ENCODE peak calls at places on chromosomes 11 and 22, in five cellular contexts. U is CD4-positive, CD25-positive, alpha-beta regulatory T cell; S is mucosa of descending colon; O is spleen; R is right atrium auricular region. A is an unnamed sample.

GRCh38 chr22:31083377-31083768 is 2.3 kb downstream of the SMTN start:
- DNase-seq in U (no peak), R (no peak), O (no peak), S (peak; percentile 73), A (no peak)

GRCh38 chr11:134050541-134051383 is 18.1 kb upstream of the JAM3 start:
- DNase-seq in U (peak; percentile 70), R (no peak), O (peak; percentile 92), S (peak; percentile 91), A (peak; percentile 82)

GRCh38 chr11:20112291-20113146 is 47.8 kb downstream of the DBX1 start:
- DNase-seq in R (peak; percentile 91), U (peak; percentile 4), S (peak; percentile 71), O (no peak), A (peak; percentile 89)

GRCh38 chr22:30183861-30184278 is 62.7 kb downstream of the LIF start:
- DNase-seq in U (peak; percentile 69), R (no peak), O (no peak), S (no peak), A (no peak)

GRCh38 chr22:38272373-38273134 is at the start of gene TMEM184B:
- DNase-seq in O (peak; percentile 94), S (peak; percentile 89), U (peak; percentile 81), R (no peak), A (peak; percentile 83)

GRCh38 chr11:59187587-59187986 is 15.7 kb downstream of the DTX4 start:
- DNase-seq in S (peak; percentile 70), U (no peak), O (no peak), R (peak; percentile 86), A (peak; percentile 76)

GRCh38 chr22:49699928-49700498 is 127.7 kb downstream of the BRD1 start:
- DNase-seq in U (no peak), O (no peak), S (no peak), R (no peak), A (no peak)

GRCh38 chr11:70415176-70415575 is 16.8 kb downstream of the CTTN start:
- DNase-seq in U (no peak), R (no peak), S (no peak), O (no peak), A (no peak)

GRCh38 chr11:1224491-1225385 is 1.9 kb downstream of the MUC5B start:
- DNase-seq in R (no peak), U (no peak), S (peak; percentile 85), O (peak; percentile 63), A (peak; percentile 7)

GRCh38 chr11:66159585-66159984 is 89.5 kb downstream of the PACS1 start:
- DNase-seq in O (no peak), U (no peak), S (no peak), R (no peak), A (no peak)

GRCh38 chr22:28629420-28630184 is 50.0 kb downstream of the TTC28 start:
- DNase-seq in O (no peak), R (no peak), U (no peak), S (no peak), A (no peak)

GRCh38 chr11:121134758-121135312 is 33.8 kb downstream of the TECTA start:
- DNase-seq in O (no peak), S (no peak), U (no peak), R (no peak), A (no peak)

GRCh38 chr22:47269689-47270088 is 507.2 kb downstream of the TBC1D22A start:
- DNase-seq in O (no peak), R (no peak), S (no peak), U (no peak), A (no peak)

GRCh38 chr22:20966883-20967696 is at the start of gene AIFM3:
- DNase-seq in U (no peak), R (no peak), S (peak; percentile 60), O (peak; percentile 69), A (no peak)

GRCh38 chr11:9799901-9800300 is 136.0 kb downstream of the SWAP70 start:
- DNase-seq in U (no peak), S (no peak), R (no peak), O (no peak), A (no peak)

GRCh38 chr11:15835705-15836411 is 520.5 kb downstream of the SOX6 start:
- DNase-seq in R (no peak), S (no peak), O (no peak), U (no peak), A (no peak)

GRCh38 chr11:10379871-10380568 is 75.0 kb upstream of the AMPD3 start:
- DNase-seq in U (no peak), S (no peak), O (no peak), R (no peak), A (no peak)

GRCh38 chr22:48242461-48242864 is 1480.0 kb downstream of the TBC1D22A start:
- DNase-seq in O (peak; percentile 54), R (no peak), S (no peak), U (no peak), A (no peak)

GRCh38 chr11:13215157-13215556 is 62.4 kb upstream of the BMAL1 start:
- DNase-seq in R (no peak), S (no peak), O (no peak), U (no peak), A (no peak)

GRCh38 chr11:96311120-96311568 is 31.9 kb downstream of the MAML2 start:
- DNase-seq in R (no peak), O (no peak), U (no peak), S (no peak), A (no peak)

GRCh38 chr11:96309001-96309642 is 33.9 kb downstream of the MAML2 start:
- DNase-seq in O (no peak), U (no peak), R (no peak), S (no peak), A (no peak)

GRCh38 chr11:96309643-96310017 is 33.4 kb downstream of the MAML2 start:
- DNase-seq in O (no peak), S (no peak), R (no peak), U (no peak), A (no peak)

GRCh38 chr11:96307748-96308133 is 35.3 kb downstream of the MAML2 start:
- DNase-seq in S (no peak), O (no peak), R (no peak), U (no peak), A (no peak)

DNA sequence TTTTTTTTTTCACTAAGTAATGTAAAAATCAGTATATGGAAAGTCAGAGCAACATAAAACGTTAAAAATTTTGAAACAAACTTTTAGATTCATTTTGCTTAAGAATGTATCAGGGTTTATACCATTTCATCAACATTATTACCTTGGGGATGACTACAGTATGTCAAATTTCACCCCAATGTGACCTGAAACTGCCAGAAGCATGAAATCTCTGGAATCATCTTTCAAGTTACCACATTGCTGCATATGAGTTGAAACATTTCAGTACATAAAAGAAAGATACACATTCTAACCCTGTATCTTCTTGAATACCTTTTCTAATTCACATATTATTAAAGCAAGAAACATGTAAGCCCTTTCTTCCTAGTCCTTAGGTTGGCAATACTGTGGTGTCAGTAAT is 32.8 kb downstream of the MAML2 start:
- DNase-seq in R (no peak), U (no peak), O (no peak), S (no peak), A (no peak)
- H3K4me1 ChIP-seq in R (peaks cover 81% of the 10 kb centered on the region), U (peaks cover 29% of the 10 kb centered on the region), O (peaks cover 84% of the 10 kb centered on the region), S (peaks cover 60% of the 10 kb centered on the region), A (peaks cover 24% of the 10 kb centered on the region)

GRCh38 chr11:62104816-62105610 is 18.8 kb upstream of the INCENP start:
- DNase-seq in O (no peak), S (no peak), U (peak; percentile 77), R (no peak), A (peak; percentile 75)
- H3K4me3 ChIP-seq in O (peak overlapping the region; percentile 22), S (no peak overlapping the region), U (peak overlapping the region; percentile 80), R (peak overlapping the region; percentile 21), A (no peak overlapping the region)

DNA sequence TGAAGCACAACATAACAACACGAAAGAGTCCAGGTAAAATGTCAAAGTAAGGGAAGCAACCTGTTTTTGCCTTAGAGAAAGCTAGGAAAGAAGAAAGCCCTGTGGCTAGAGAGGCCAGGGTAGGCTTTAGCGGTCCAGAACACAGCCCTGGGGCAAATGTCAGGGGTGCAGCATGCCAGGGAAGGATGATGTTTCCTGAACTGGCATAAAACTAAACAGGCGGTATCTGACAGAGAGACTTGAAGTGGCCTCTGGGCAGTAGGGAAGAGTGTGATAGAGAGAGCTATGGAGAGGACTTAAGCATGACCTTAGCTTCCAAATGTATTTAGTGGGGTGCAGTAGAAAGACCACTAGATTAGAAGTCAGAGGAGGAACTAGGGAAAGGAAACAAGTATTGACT is 103.5 kb downstream of the KCNC1 start:
- DNase-seq in O (no peak), S (no peak), U (no peak), R (no peak), A (no peak)
- H3K4me1 ChIP-seq in O (no peaks in the 10 kb centered on the region), S (no peaks in the 10 kb centered on the region), U (no peaks in the 10 kb centered on the region), R (peaks cover 8% of the 10 kb centered on the region), A (no peaks in the 10 kb centered on the region)

GRCh38 chr11:22566293-22566692 is 59.3 kb downstream of the FANCF start:
- DNase-seq in S (no peak), O (no peak), U (no peak), R (no peak), A (no peak)

GRCh38 chr11:22567759-22568158 is 57.9 kb downstream of the FANCF start:
- DNase-seq in O (peak; percentile 59), U (no peak), R (no peak), S (no peak), A (no peak)
- H3K4me3 ChIP-seq in O (no peak overlapping the region), U (no peak overlapping the region), R (no peak overlapping the region), S (no peak overlapping the region), A (no peak overlapping the region)

GRCh38 chr11:78398715-78399114 is 18.9 kb downstream of the GAB2 start:
- DNase-seq in S (no peak), O (no peak), R (no peak), U (no peak), A (no peak)
- H3K4me1 ChIP-seq in S (no peaks in the 10 kb centered on the region), O (peaks cover 39% of the 10 kb centered on the region), R (peaks cover 36% of the 10 kb centered on the region), U (no peaks in the 10 kb centered on the region), A (peaks cover 23% of the 10 kb centered on the region)

GRCh38 chr22:17777717-17778044 is 3.4 kb upstream of the BID start:
- DNase-seq in U (no peak), R (no peak), O (no peak), S (no peak), A (no peak)

GRCh38 chr22:17779286-17780115 is 5.2 kb upstream of the BID start:
- DNase-seq in U (peak; percentile 49), O (peak; percentile 43), S (no peak), R (no peak), A (no peak)

GRCh38 chr22:17780116-17780740 is 6.0 kb upstream of the BID start:
- DNase-seq in U (no peak), S (no peak), O (no peak), R (no peak), A (no peak)

GRCh38 chr22:17777005-17777716 is 2.9 kb upstream of the BID start:
- DNase-seq in U (peak; percentile 89), S (no peak), R (no peak), O (peak; percentile 93), A (peak; percentile 47)

DNA sequence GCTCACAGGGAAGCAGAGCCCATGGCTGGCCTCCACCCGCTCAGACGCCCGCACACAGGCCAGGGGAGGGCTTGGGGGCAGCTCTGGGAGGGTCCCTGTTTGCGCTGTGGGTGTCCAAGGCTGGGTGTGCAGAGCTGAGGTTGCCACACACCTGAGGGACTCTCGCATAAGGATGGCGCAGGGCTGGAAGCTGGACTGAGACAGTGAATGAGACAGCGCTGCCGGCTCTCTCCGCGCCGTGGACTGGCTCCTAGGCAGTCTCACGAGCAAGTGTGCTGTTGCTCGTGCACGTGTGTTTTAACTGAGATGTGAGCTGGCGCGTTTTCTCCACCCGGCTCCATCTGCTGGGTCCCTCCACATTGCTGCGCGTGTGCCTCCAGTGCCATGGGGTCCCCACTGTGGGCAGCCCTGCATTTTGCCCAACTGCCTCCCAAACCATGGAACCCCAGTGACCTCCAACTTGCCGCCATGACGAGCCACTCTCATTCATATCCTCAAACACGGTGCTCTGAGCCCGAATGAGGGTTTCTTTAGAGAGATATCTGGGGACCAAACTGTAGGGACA is 4.2 kb upstream of the BID start:
- DNase-seq in S (no peak), U (no peak), R (no peak), O (no peak), A (no peak)
- H3K4me3 ChIP-seq in S (no peak overlapping the region), U (no peak overlapping the region), R (no peak overlapping the region), O (peak overlapping the region; percentile 54), A (no peak overlapping the region)